ENCODE peak calls at places on chromosomes 12 and 14, in five cellular contexts. F is psoas muscle, V is AG10803, Q is foreskin fibroblast, U is SJCRH30. L is an unnamed sample.

GRCh38 chr12:58633479-58633878 is 286.8 kb downstream of the LRIG3 start:
- DNase-seq in F (no peak), U (no peak), Q (no peak), V (no peak), L (no peak)

GRCh38 chr12:53591301-53592206 is 34.6 kb downstream of the ATF7 start:
- DNase-seq in U (no peak), V (no peak), F (no peak), Q (peak; percentile 45), L (peak; percentile 53)

GRCh38 chr12:52925717-52926595 is 21.1 kb upstream of the KRT8 start:
- DNase-seq in U (no peak), V (no peak), Q (no peak), F (no peak), L (no peak)

GRCh38 chr12:110957652-110958051 is 37.3 kb upstream of the MYL2 start:
- DNase-seq in V (no peak), U (peak; percentile 14), F (no peak), Q (no peak), L (peak; percentile 61)

GRCh38 chr14:70999117-70999516 is 91.9 kb downstream of the PCNX1 start:
- DNase-seq in V (no peak), U (no peak), Q (no peak), F (no peak), L (no peak)

GRCh38 chr12:15754233-15754632 is 35.0 kb downstream of the EPS8 start:
- DNase-seq in V (peak; percentile 52), U (no peak), F (no peak), Q (peak; percentile 62), L (no peak)

GRCh38 chr12:104219908-104220404 is 4.4 kb downstream of the TXNRD1 start:
- DNase-seq in U (peak; percentile 31), V (peak; percentile 70), Q (peak; percentile 81), F (no peak), L (peak; percentile 26)

GRCh38 chr14:64733321-64733720 is 29.1 kb downstream of the PLEKHG3 start:
- DNase-seq in F (peak; percentile 19), U (no peak), Q (no peak), V (no peak), L (no peak)

GRCh38 chr14:56552615-56553014 is 27.0 kb upstream of the TMEM260 start:
- DNase-seq in U (peak; percentile 20), V (no peak), Q (no peak), F (no peak), L (no peak)

GRCh38 chr14:100838493-100839440 is 12.8 kb downstream of the MEG3 start:
- DNase-seq in F (no peak), U (no peak), Q (peak; percentile 54), V (no peak), L (no peak)

GRCh38 chr12:88303335-88303734 is 161.2 kb downstream of the TMTC3 start:
- DNase-seq in Q (no peak), F (no peak), V (no peak), U (peak; percentile 79), L (no peak)

GRCh38 chr14:30270200-30271161 is 288.5 kb upstream of the G2E3 start:
- DNase-seq in F (peak; percentile 91), Q (peak; percentile 91), U (peak; percentile 93), V (peak; percentile 77), L (peak; percentile 83)

GRCh38 chr12:124949066-124949465 is 34.6 kb upstream of the UBC start:
- DNase-seq in U (no peak), V (no peak), Q (no peak), F (no peak), L (no peak)

GRCh38 chr12:40632933-40633332 is 59.3 kb upstream of the CNTN1 start:
- DNase-seq in Q (no peak), U (no peak), V (no peak), F (no peak), L (no peak)

GRCh38 chr14:65230287-65230728 is 128.0 kb upstream of the MAX start:
- DNase-seq in V (no peak), F (no peak), U (peak; percentile 36), Q (no peak), L (peak; percentile 61)

GRCh38 chr14:30362369-30363218 is 196.4 kb upstream of the G2E3 start:
- DNase-seq in V (no peak), F (no peak), U (no peak), Q (no peak), L (no peak)

GRCh38 chr12:11981174-11981733 is 89.5 kb upstream of the BCL2L14 start:
- DNase-seq in U (no peak), V (peak; percentile 70), Q (no peak), F (no peak), L (no peak)

GRCh38 chr12:119154435-119154818 is 24.3 kb upstream of the HSPB8 start:
- DNase-seq in Q (no peak), F (no peak), U (peak; percentile 13), V (no peak), L (peak; percentile 53)

GRCh38 chr14:34227834-34228662 is 234.0 kb downstream of the SPTSSA start:
- DNase-seq in F (peak; percentile 76), Q (peak; percentile 83), V (peak; percentile 40), U (peak; percentile 86), L (peak; percentile 69)

GRCh38 chr12:108773798-108774788 is 42.8 kb upstream of the CORO1C start:
- DNase-seq in U (peak; percentile 83), Q (peak; percentile 88), F (peak; percentile 94), V (peak; percentile 90), L (peak; percentile 76)

GRCh38 chr12:96045566-96045965 is 10.2 kb upstream of the LTA4H start:
- DNase-seq in Q (no peak), U (no peak), V (no peak), F (no peak), L (no peak)

GRCh38 chr12:120142231-120142877 is 25.8 kb upstream of the RAB35 start:
- DNase-seq in V (no peak), U (no peak), Q (peak; percentile 33), F (no peak), L (no peak)

GRCh38 chr12:69397978-69398377 is 38.4 kb downstream of the YEATS4 start:
- DNase-seq in F (no peak), V (no peak), Q (no peak), U (no peak), L (no peak)

GRCh38 chr14:55126932-55127490 is 2.0 kb upstream of the LGALS3 start:
- DNase-seq in U (no peak), V (no peak), Q (no peak), F (no peak), L (no peak)

GRCh38 chr12:122082621-122083356 is 4.2 kb downstream of the MLXIP start:
- DNase-seq in Q (no peak), F (no peak), V (no peak), U (no peak), L (no peak)

GRCh38 chr12:47982770-47983169 is 19.4 kb downstream of the TMEM106C start:
- DNase-seq in Q (no peak), V (no peak), U (no peak), F (no peak), L (no peak)

GRCh38 chr12:46303039-46303666 is 34.3 kb upstream of the SLC38A1 start:
- DNase-seq in U (peak; percentile 74), V (peak; percentile 22), Q (peak; percentile 49), F (no peak), L (peak; percentile 60)

GRCh38 chr14:64337901-64338615 is 43.9 kb upstream of the ESR2 start:
- DNase-seq in Q (peak; percentile 74), V (peak; percentile 40), F (no peak), U (peak; percentile 82), L (peak; percentile 77)

DNA sequence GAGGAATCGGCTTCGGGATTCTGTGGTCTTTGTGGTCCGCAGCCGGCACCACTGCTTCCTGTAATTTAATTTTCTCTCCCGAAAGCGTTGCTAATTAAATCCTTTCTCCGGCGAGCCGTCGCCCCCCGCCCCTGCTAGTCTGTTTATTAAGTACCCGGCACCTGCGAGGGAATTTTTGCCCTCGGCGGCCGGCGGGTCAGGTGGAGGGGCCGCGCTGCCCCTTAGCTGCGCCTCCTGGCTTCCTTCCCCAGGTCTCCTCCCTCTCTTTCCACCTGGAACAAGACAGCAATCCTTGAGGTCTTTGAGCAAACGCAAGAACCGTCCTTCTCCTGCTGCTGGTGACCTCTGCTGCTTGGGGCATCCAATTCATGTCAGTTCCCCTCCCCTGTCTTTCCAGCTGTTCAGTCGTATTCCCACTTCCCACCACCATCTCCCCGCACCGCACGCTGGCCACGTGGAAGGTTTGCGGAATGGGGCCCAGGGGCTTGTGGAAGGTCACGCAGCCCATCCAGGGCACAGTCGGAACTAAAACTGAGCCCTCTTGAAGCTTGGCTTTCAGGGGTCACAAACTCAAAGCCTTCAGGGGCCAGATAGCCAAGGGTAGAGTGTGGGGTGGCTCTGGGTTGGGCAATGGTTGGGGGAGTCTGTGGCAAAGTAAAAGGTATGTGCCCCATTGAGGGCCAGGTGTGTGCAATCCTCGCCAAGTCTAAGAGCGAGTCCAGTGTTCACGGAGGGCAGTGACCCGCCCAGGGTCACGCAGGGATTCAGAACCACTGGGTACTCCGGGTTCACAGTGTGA is 16.1 kb downstream of the ZDHHC22 start:
- DNase-seq in F (no peak), V (no peak), U (no peak), Q (no peak), L (no peak)
- H3K4me3 ChIP-seq in F (peak overlapping the region; percentile 65), V (peak overlapping the region; percentile 20), U (no peak overlapping the region), Q (peak overlapping the region; percentile 47), L (peak overlapping the region; percentile 65)

GRCh38 chr12:3492868-3493224 is 1.8 kb downstream of the PRMT8 start:
- DNase-seq in F (no peak), V (no peak), U (no peak), Q (no peak), L (no peak)
- H3K4me3 ChIP-seq in F (peak overlapping the region; percentile 46), V (no peak overlapping the region), U (no peak overlapping the region), Q (no peak overlapping the region), L (no peak overlapping the region)

DNA sequence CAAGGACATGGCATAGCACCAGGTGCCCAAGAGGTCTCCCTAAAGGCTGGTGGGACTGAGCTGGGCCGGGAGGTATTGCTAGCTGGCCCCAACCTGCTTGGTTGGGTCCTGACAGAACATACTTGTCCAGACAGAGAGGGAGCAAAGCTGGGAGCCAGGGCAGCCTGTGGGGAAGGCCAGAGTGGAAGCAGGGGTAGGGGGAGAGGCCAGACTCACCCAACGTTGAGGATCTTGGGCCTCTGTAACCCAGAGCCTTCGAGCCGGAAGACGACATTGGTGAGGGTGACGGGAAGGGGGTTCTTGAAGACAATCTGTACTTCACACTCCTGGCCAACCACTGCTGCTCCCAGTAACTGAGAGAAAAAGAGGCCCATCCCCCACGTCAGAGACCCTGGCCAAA is 9.0 kb downstream of the TGM1 start:
- DNase-seq in F (no peak), V (no peak), Q (no peak), U (no peak), L (no peak)
- H3K4me3 ChIP-seq in F (no peak overlapping the region), V (no peak overlapping the region), Q (no peak overlapping the region), U (no peak overlapping the region), L (no peak overlapping the region)

DNA sequence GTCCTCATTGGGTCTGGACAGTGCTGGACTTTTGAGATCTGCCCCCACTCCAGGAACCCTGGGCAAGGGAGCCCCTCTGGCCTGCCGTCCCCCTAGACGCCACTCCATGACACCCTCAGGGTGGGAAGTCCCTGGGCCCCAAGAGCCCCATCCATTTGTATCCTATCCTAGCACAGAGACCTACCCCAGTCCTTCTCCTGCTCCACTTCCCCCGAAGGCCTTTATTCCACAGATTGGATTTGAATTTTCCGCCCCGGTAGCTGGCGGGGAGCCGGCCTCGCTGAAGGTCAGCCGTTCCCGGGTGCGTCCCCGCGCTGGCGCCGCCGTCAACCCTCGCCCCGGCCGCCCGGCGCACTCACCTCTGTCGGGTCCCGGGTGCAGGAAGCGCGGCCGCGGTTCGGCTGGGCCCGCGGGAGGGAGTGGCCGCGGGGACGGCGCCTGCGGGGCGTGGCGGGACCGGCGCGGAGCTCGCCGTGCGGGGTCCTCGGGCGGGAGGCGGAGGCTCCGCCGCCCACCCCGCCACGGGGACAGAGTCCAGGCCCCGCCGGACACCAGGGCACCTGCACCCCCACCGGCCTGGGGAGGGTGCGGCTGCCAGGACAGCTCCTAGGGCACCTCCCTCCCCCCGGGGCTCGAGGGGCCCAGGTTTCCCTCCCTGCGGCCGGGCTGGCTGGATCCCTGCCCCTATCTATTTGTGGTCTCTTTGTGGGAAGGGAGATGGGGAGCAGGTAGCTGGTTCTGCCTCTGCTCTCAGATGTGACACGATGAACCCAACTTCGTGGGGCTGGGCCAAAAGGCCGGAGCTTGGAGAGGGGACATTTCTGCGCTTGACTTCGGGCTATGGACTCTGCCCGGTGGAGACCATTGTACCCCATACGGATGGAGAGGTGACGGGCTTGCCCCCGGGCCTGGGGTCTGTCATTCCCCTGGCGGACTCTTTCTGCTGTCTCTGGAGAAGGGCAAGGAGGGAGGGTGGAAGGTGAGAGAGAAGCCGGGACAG is 19.9 kb upstream of the GPR68 start:
- DNase-seq in U (no peak), V (no peak), Q (peak; percentile 28), F (peak; percentile 43), L (no peak)
- H3K4me3 ChIP-seq in U (no peak overlapping the region), V (peak overlapping the region; percentile 51), Q (peak overlapping the region; percentile 21), F (peak overlapping the region; percentile 48), L (peak overlapping the region; percentile 50)